ENCODE peak calls at places on chromosome 18, in eight cellular contexts. One of them, this sample, is unnamed.

GRCh38 chr18:23238651-23239349 is 103.5 kb downstream of the CABLES1 start:
- DNase-seq in C1 segment of cervical spinal cord: no peak
- DNase-seq in EH: peak
- DNase-seq in KG1: no peak
- DNase-seq in kidney: no peak
- DNase-seq in NCI-H748 treated with DMSO at 0.1 percent for 48 hours: no peak
- DNase-seq in KBM-7: no peak
- DNase-seq in small intestine: no peak
- DNase-seq in this sample: no peak

GRCh38 chr18:4640349-4641012 is 185.4 kb upstream of the DLGAP1 start:
- DNase-seq in NCI-H748 treated with DMSO at 0.1 percent for 48 hours: no peak
- DNase-seq in C1 segment of cervical spinal cord: no peak
- DNase-seq in kidney: no peak
- DNase-seq in KG1: no peak
- DNase-seq in EH: no peak
- DNase-seq in KBM-7: no peak
- DNase-seq in small intestine: no peak
- DNase-seq in this sample: no peak

GRCh38 chr18:31420524-31420923 is 27.0 kb upstream of the DSG3 start:
- DNase-seq in kidney: no peak
- DNase-seq in NCI-H748 treated with DMSO at 0.1 percent for 48 hours: no peak
- DNase-seq in KBM-7: no peak
- DNase-seq in KG1: no peak
- DNase-seq in small intestine: no peak
- DNase-seq in C1 segment of cervical spinal cord: no peak
- DNase-seq in EH: no peak
- DNase-seq in this sample: no peak

GRCh38 chr18:60809937-60810336 is 437.4 kb upstream of the MC4R start:
- DNase-seq in NCI-H748 treated with DMSO at 0.1 percent for 48 hours: no peak
- DNase-seq in kidney: no peak
- DNase-seq in KBM-7: no peak
- DNase-seq in small intestine: no peak
- DNase-seq in KG1: no peak
- DNase-seq in C1 segment of cervical spinal cord: no peak
- DNase-seq in EH: no peak
- DNase-seq in this sample: no peak

GRCh38 chr18:26386002-26386401 is 159.8 kb downstream of the TAF4B start:
- DNase-seq in C1 segment of cervical spinal cord: no peak
- DNase-seq in small intestine: peak
- DNase-seq in KBM-7: no peak
- DNase-seq in KG1: no peak
- DNase-seq in kidney: no peak
- DNase-seq in NCI-H748 treated with DMSO at 0.1 percent for 48 hours: no peak
- DNase-seq in EH: peak
- DNase-seq in this sample: no peak

GRCh38 chr18:76494181-76494540 is 881 bp downstream of the ZNF516 start:
- DNase-seq in KBM-7: no peak
- DNase-seq in EH: peak
- DNase-seq in NCI-H748 treated with DMSO at 0.1 percent for 48 hours: peak
- DNase-seq in small intestine: no peak
- DNase-seq in KG1: no peak
- DNase-seq in kidney: no peak
- DNase-seq in C1 segment of cervical spinal cord: no peak
- DNase-seq in this sample: peak

GRCh38 chr18:48864876-48865275 is 85.9 kb downstream of the SMAD7 start:
- DNase-seq in EH: no peak
- DNase-seq in KBM-7: no peak
- DNase-seq in C1 segment of cervical spinal cord: no peak
- DNase-seq in small intestine: no peak
- DNase-seq in kidney: peak
- DNase-seq in NCI-H748 treated with DMSO at 0.1 percent for 48 hours: no peak
- DNase-seq in KG1: no peak
- DNase-seq in this sample: no peak

GRCh38 chr18:7626922-7627440 is 59.9 kb downstream of the PTPRM start:
- DNase-seq in small intestine: no peak
- DNase-seq in C1 segment of cervical spinal cord: no peak
- DNase-seq in kidney: no peak
- DNase-seq in KBM-7: no peak
- DNase-seq in EH: peak
- DNase-seq in KG1: no peak
- DNase-seq in NCI-H748 treated with DMSO at 0.1 percent for 48 hours: no peak
- DNase-seq in this sample: no peak

GRCh38 chr18:21341141-21341540 is 99.1 kb downstream of the GREB1L start:
- DNase-seq in KBM-7: no peak
- DNase-seq in NCI-H748 treated with DMSO at 0.1 percent for 48 hours: no peak
- DNase-seq in KG1: no peak
- DNase-seq in kidney: no peak
- DNase-seq in EH: peak
- DNase-seq in small intestine: no peak
- DNase-seq in C1 segment of cervical spinal cord: no peak
- DNase-seq in this sample: no peak

GRCh38 chr18:76709659-76710645 is 112.4 kb upstream of the ZNF236 start:
- DNase-seq in kidney: peak
- DNase-seq in NCI-H748 treated with DMSO at 0.1 percent for 48 hours: peak
- DNase-seq in C1 segment of cervical spinal cord: no peak
- DNase-seq in KG1: peak
- DNase-seq in small intestine: peak
- DNase-seq in KBM-7: peak
- DNase-seq in EH: peak
- DNase-seq in this sample: peak

GRCh38 chr18:69659142-69659651 is 258.5 kb downstream of the DOK6 start:
- DNase-seq in kidney: no peak
- DNase-seq in small intestine: no peak
- DNase-seq in EH: no peak
- DNase-seq in KG1: no peak
- DNase-seq in NCI-H748 treated with DMSO at 0.1 percent for 48 hours: peak
- DNase-seq in C1 segment of cervical spinal cord: peak
- DNase-seq in KBM-7: no peak
- DNase-seq in this sample: no peak

GRCh38 chr18:616380-616995 is 19.7 kb downstream of the CLUL1 start:
- DNase-seq in KBM-7: peak
- DNase-seq in kidney: no peak
- DNase-seq in EH: peak
- DNase-seq in NCI-H748 treated with DMSO at 0.1 percent for 48 hours: peak
- DNase-seq in small intestine: peak
- DNase-seq in C1 segment of cervical spinal cord: no peak
- DNase-seq in KG1: peak
- DNase-seq in this sample: no peak

GRCh38 chr18:36269157-36269556 is 28.4 kb upstream of the FHOD3 start:
- DNase-seq in KG1: no peak
- DNase-seq in C1 segment of cervical spinal cord: no peak
- DNase-seq in EH: no peak
- DNase-seq in NCI-H748 treated with DMSO at 0.1 percent for 48 hours: no peak
- DNase-seq in kidney: no peak
- DNase-seq in KBM-7: no peak
- DNase-seq in small intestine: no peak
- DNase-seq in this sample: no peak

GRCh38 chr18:10559566-10560456 is 34.0 kb downstream of the NAPG start:
- DNase-seq in small intestine: peak
- DNase-seq in kidney: no peak
- DNase-seq in KBM-7: no peak
- DNase-seq in C1 segment of cervical spinal cord: no peak
- DNase-seq in NCI-H748 treated with DMSO at 0.1 percent for 48 hours: no peak
- DNase-seq in KG1: no peak
- DNase-seq in EH: no peak
- DNase-seq in this sample: no peak

GRCh38 chr18:6013101-6013790 is 117.9 kb upstream of the TMEM200C start:
- DNase-seq in KBM-7: no peak
- DNase-seq in NCI-H748 treated with DMSO at 0.1 percent for 48 hours: no peak
- DNase-seq in EH: peak
- DNase-seq in small intestine: no peak
- DNase-seq in kidney: no peak
- DNase-seq in KG1: no peak
- DNase-seq in C1 segment of cervical spinal cord: no peak
- DNase-seq in this sample: no peak

GRCh38 chr18:61274561-61274960 is 58.7 kb upstream of the CDH20 start:
- DNase-seq in NCI-H748 treated with DMSO at 0.1 percent for 48 hours: no peak
- DNase-seq in C1 segment of cervical spinal cord: no peak
- DNase-seq in KG1: no peak
- DNase-seq in EH: no peak
- DNase-seq in small intestine: no peak
- DNase-seq in KBM-7: no peak
- DNase-seq in kidney: no peak
- DNase-seq in this sample: no peak

GRCh38 chr18:35941299-35941698 is 31.2 kb upstream of the RMP24 start:
- DNase-seq in C1 segment of cervical spinal cord: no peak
- DNase-seq in small intestine: no peak
- DNase-seq in EH: no peak
- DNase-seq in NCI-H748 treated with DMSO at 0.1 percent for 48 hours: no peak
- DNase-seq in kidney: no peak
- DNase-seq in KG1: no peak
- DNase-seq in KBM-7: no peak
- DNase-seq in this sample: no peak

GRCh38 chr18:27967938-27968803 is 208.8 kb downstream of the CDH2 start:
- DNase-seq in kidney: no peak
- DNase-seq in EH: peak
- DNase-seq in C1 segment of cervical spinal cord: no peak
- DNase-seq in KBM-7: no peak
- DNase-seq in small intestine: no peak
- DNase-seq in NCI-H748 treated with DMSO at 0.1 percent for 48 hours: no peak
- DNase-seq in KG1: no peak
- DNase-seq in this sample: no peak

GRCh38 chr18:63472380-63472779 is 4.4 kb upstream of the SERPINB5 start:
- DNase-seq in EH: no peak
- DNase-seq in small intestine: peak
- DNase-seq in KG1: no peak
- DNase-seq in kidney: no peak
- DNase-seq in KBM-7: no peak
- DNase-seq in C1 segment of cervical spinal cord: no peak
- DNase-seq in NCI-H748 treated with DMSO at 0.1 percent for 48 hours: peak
- DNase-seq in this sample: peak

GRCh38 chr18:10070581-10071000 is 156.8 kb downstream of the VAPA start:
- DNase-seq in KG1: no peak
- DNase-seq in kidney: no peak
- DNase-seq in KBM-7: no peak
- DNase-seq in C1 segment of cervical spinal cord: no peak
- DNase-seq in NCI-H748 treated with DMSO at 0.1 percent for 48 hours: no peak
- DNase-seq in small intestine: no peak
- DNase-seq in EH: no peak
- DNase-seq in this sample: no peak

GRCh38 chr18:68397241-68398035 is 317.5 kb downstream of the TMX3 start:
- DNase-seq in EH: no peak
- DNase-seq in C1 segment of cervical spinal cord: no peak
- DNase-seq in KBM-7: no peak
- DNase-seq in kidney: no peak
- DNase-seq in small intestine: no peak
- DNase-seq in NCI-H748 treated with DMSO at 0.1 percent for 48 hours: no peak
- DNase-seq in KG1: no peak
- DNase-seq in this sample: no peak